ENCODE peak calls at places on chromosomes 4 and X, in four cellular contexts. A, T, L and Q are unnamed samples.

GRCh38 chrX:54444752-54445151 is 4.5 kb downstream of the TSR2 start:
- DNase-seq in A (no peak), T (no peak), L (no peak), Q (no peak)

GRCh38 chr4:3469386-3470243 is 6.5 kb downstream of the DOK7 start:
- DNase-seq in A (no peak), T (no peak), L (no peak), Q (no peak)

GRCh38 chrX:29662759-29663503 is 552.4 kb upstream of the MAGEB2 start:
- DNase-seq in A (no peak), T (peak; percentile 98), L (no peak), Q (no peak)

GRCh38 chrX:13649823-13650222 is 3.1 kb upstream of the TCEANC start:
- DNase-seq in A (no peak), T (peak; percentile 46), L (no peak), Q (no peak)

GRCh38 chr4:40199999-40200880 is 3.4 kb downstream of the RHOH start:
- DNase-seq in A (peak; percentile 41), T (no peak), L (no peak), Q (no peak)

GRCh38 chr4:11470709-11471441 is 42.2 kb upstream of the HS3ST1 start:
- DNase-seq in A (no peak), T (no peak), L (no peak), Q (no peak)

GRCh38 chr4:26144526-26145167 is 176.2 kb upstream of the RBPJ start:
- DNase-seq in A (no peak), T (peak; percentile 53), L (no peak), Q (no peak)

GRCh38 chr4:39614487-39615162 is 24.0 kb downstream of the SMIM14 start:
- DNase-seq in A (no peak), T (peak; percentile 84), L (no peak), Q (no peak)

GRCh38 chr4:75099321-75099720 is 166.4 kb downstream of the PARM1 start:
- DNase-seq in A (no peak), T (no peak), L (peak; percentile 1), Q (no peak)

GRCh38 chr4:141646969-141647368 is 10.6 kb downstream of the IL15 start:
- DNase-seq in A (no peak), T (peak; percentile 83), L (no peak), Q (no peak)

GRCh38 chr4:27986476-27986875 is 1125.8 kb downstream of the STIM2 start:
- DNase-seq in A (no peak), T (no peak), L (no peak), Q (no peak)

GRCh38 chrX:27600686-27601085 is 10.5 kb downstream of the DCAF8L2 start:
- DNase-seq in A (no peak), T (peak; percentile 26), L (no peak), Q (no peak)

GRCh38 chr4:82213485-82214162 is 160.2 kb downstream of the HNRNPD start:
- DNase-seq in A (no peak), T (no peak), L (no peak), Q (no peak)

GRCh38 chrX:153875391-153876111 is 10.4 kb downstream of the L1CAM start:
- DNase-seq in A (peak; percentile 52), T (peak; percentile 5), L (no peak), Q (no peak)

GRCh38 chrX:103215768-103216085 is 819 bp downstream of the BEX4 start:
- DNase-seq in A (no peak), T (peak; percentile 2), L (peak; percentile 66), Q (no peak)

GRCh38 chr4:81631958-81632439 is 160.3 kb upstream of the RASGEF1B start:
- DNase-seq in A (no peak), T (peak; percentile 60), L (no peak), Q (no peak)